ENCODE peak calls at places on chromosomes 6 and 20, in five cellular contexts. K, U, I, F and Z are unnamed samples.

GRCh38 chr6:121522265-121522664 is 86.8 kb downstream of the GJA1 start:
- DNase-seq in K (no peak), U (peak; percentile 98), I (no peak), F (peak; percentile 97), Z (peak; percentile 93)

GRCh38 chr6:154164397-154164796 is 125.4 kb downstream of the OPRM1 start:
- DNase-seq in K (no peak), U (peak; percentile 88), I (no peak), F (peak; percentile 85), Z (no peak)

GRCh38 chr6:95091823-95092436 is 485.4 kb upstream of the MANEA start:
- DNase-seq in K (no peak), U (peak; percentile 58), I (no peak), F (peak; percentile 36), Z (peak; percentile 48)

GRCh38 chr6:158369241-158369640 is 57.0 kb downstream of the TULP4 start:
- DNase-seq in K (no peak), U (no peak), I (no peak), F (no peak), Z (no peak)

GRCh38 chr6:37546141-37546871 is 46.6 kb upstream of the CCDC167 start:
- DNase-seq in K (no peak), U (no peak), I (no peak), F (no peak), Z (no peak)

GRCh38 chr6:34888874-34889555 is at the start of gene ANKS1A:
- DNase-seq in K (peak; percentile 91), U (peak; percentile 44), I (peak; percentile 8), F (peak; percentile 18), Z (peak; percentile 81)

GRCh38 chr6:126625019-126625418 is 285.1 kb downstream of the CENPW start:
- DNase-seq in K (no peak), U (peak; percentile 32), I (no peak), F (peak; percentile 16), Z (peak; percentile 11)

GRCh38 chr20:43803276-43803675 is 76.5 kb upstream of the GTSF1L start:
- DNase-seq in K (no peak), U (no peak), I (no peak), F (no peak), Z (no peak)

GRCh38 chr6:164753517-164753916 is 555.9 kb downstream of the C6orf118 start:
- DNase-seq in K (no peak), U (peak; percentile 87), I (no peak), F (peak; percentile 85), Z (peak; percentile 2)

GRCh38 chr6:33694401-33694931 is 17.0 kb downstream of the UQCC2 start:
- DNase-seq in K (peak; percentile 62), U (peak; percentile 62), I (no peak), F (peak; percentile 48), Z (peak; percentile 72)

GRCh38 chr6:124901105-124901504 is 61.1 kb upstream of the RNF217 start:
- DNase-seq in K (no peak), U (no peak), I (no peak), F (no peak), Z (peak; percentile 27)

GRCh38 chr6:35497571-35498406 is 910 bp upstream of the TEAD3 start:
- DNase-seq in K (peak; percentile 34), U (peak; percentile 73), I (no peak), F (peak; percentile 57), Z (peak; percentile 58)

GRCh38 chr6:82205793-82206425 is 41.6 kb downstream of the IBTK start:
- DNase-seq in K (no peak), U (peak; percentile 6), I (no peak), F (peak; percentile 5), Z (no peak)

GRCh38 chr6:36928547-36928918 is 26.0 kb upstream of the PI16 start:
- DNase-seq in K (no peak), U (no peak), I (no peak), F (no peak), Z (no peak)

GRCh38 chr6:84415068-84415467 is 187.6 kb upstream of the CEP162 start:
- DNase-seq in K (no peak), U (no peak), I (no peak), F (no peak), Z (no peak)

GRCh38 chr20:6051505-6051904 is 2.4 kb downstream of the LRRN4 start:
- DNase-seq in K (no peak), U (peak; percentile 94), I (no peak), F (peak; percentile 92), Z (peak; percentile 62)

GRCh38 chr6:170279977-170280688 is 10.7 kb downstream of the DLL1 start:
- DNase-seq in K (peak; percentile 57), U (no peak), I (no peak), F (no peak), Z (no peak)

GRCh38 chr20:10649080-10649816 is 24.6 kb downstream of the JAG1 start:
- DNase-seq in K (no peak), U (peak; percentile 41), I (no peak), F (peak; percentile 38), Z (no peak)
- H3K4me1 ChIP-seq in K (no peaks in the 10 kb centered on the region), U (peaks cover 20% of the 10 kb centered on the region), I (peaks cover 71% of the 10 kb centered on the region), F (peaks cover 66% of the 10 kb centered on the region), Z (peaks cover 10% of the 10 kb centered on the region)

DNA sequence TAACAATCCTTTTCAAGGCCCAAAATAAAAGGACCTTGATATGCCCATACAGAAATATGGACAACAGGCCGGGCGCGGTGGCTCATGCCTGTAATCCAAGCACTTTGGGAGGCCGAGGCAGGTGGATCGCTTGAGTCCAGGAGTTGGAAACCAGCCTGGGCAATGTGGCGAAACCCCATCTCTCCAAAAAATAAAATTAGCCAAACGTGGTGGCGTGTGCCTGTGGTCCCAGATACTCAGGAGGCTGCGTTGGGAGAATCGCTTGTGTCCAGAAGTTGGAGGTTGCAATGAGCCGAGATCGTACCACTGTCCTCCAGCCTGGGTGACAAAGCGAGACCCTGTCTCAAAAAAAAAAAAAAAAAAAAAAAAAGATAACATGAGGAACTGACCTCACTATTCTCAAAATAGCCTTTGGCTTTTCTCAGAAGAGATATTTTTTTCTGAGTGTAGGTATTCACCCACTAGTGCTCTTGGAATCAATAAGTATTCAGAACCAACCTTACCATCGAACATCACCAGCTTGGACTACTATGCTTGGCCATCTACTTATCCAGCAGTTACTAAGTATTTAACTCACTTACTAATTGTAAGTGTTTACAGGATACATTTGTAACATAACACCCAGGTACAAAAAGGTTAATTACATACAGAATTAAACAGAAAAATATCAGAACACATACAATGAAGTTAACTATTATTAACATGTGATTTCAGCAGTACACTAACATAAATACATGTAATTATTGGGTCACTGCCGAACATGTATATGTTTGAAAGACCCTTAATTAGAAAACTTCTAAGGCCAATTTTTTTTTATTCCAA is 99.2 kb downstream of the OR2B2 start:
- DNase-seq in K (no peak), U (no peak), I (no peak), F (no peak), Z (no peak)
- H3K4me3 ChIP-seq in K (no peak overlapping the region), U (no peak overlapping the region), I (no peak overlapping the region), F (no peak overlapping the region), Z (peak overlapping the region; percentile 39)

GRCh38 chr20:36493801-36494114 is 47.6 kb upstream of the MYL9 start:
- DNase-seq in K (no peak), U (peak; percentile 93), I (no peak), F (peak; percentile 91), Z (peak; percentile 85)
- H3K4me1 ChIP-seq in K (peaks cover 26% of the 10 kb centered on the region), U (peaks cover 21% of the 10 kb centered on the region), I (peaks cover 30% of the 10 kb centered on the region), F (peaks cover 68% of the 10 kb centered on the region), Z (peaks cover 41% of the 10 kb centered on the region)

GRCh38 chr6:90038951-90039653 is 144.8 kb downstream of the GJA10 start:
- DNase-seq in K (no peak), U (no peak), I (no peak), F (no peak), Z (no peak)
- H3K4me3 ChIP-seq in K (no peak overlapping the region), U (no peak overlapping the region), I (no peak overlapping the region), F (no peak overlapping the region), Z (no peak overlapping the region)

DNA sequence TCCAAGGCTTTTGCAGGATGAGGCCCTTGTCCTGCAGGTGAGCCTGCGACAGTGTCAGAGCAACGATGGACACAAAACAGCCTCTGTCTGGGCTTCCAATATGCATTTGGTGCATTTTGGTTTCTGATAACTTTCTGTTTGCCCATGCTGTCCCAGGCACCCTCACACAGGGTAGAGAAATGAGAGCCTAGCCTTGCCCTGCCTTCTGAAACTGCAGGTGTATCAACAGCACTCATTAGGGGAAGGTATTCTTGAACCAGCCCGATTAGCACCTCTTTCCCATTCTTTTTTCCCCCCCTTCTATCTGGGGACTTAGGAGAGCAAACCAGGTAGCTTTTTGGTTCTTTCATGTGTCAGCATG is 30.3 kb downstream of the CHMP4B start:
- DNase-seq in K (no peak), U (no peak), I (no peak), F (no peak), Z (no peak)
- H3K4me1 ChIP-seq in K (peaks cover 69% of the 10 kb centered on the region), U (no peaks in the 10 kb centered on the region), I (peaks cover 71% of the 10 kb centered on the region), F (peaks cover 10% of the 10 kb centered on the region), Z (peaks cover 35% of the 10 kb centered on the region)

GRCh38 chr6:16756660-16757270 is 4.5 kb downstream of the ATXN1 start:
- DNase-seq in K (no peak), U (no peak), I (no peak), F (no peak), Z (peak; percentile 9)

GRCh38 chr6:16757332-16757731 is 3.9 kb downstream of the ATXN1 start:
- DNase-seq in K (no peak), U (no peak), I (no peak), F (no peak), Z (no peak)

GRCh38 chr6:16754864-16755263 is 6.4 kb downstream of the ATXN1 start:
- DNase-seq in K (no peak), U (no peak), I (no peak), F (no peak), Z (no peak)

GRCh38 chr6:16754274-16754673 is 7.0 kb downstream of the ATXN1 start:
- DNase-seq in K (no peak), U (no peak), I (no peak), F (no peak), Z (no peak)

GRCh38 chr6:16755544-16755943 is 5.7 kb downstream of the ATXN1 start:
- DNase-seq in K (no peak), U (no peak), I (no peak), F (no peak), Z (no peak)
- H3K4me3 ChIP-seq in K (no peak overlapping the region), U (no peak overlapping the region), I (no peak overlapping the region), F (no peak overlapping the region), Z (no peak overlapping the region)